ENCODE peak calls at places on chromosomes 12 and 14, in ten cellular contexts. I is tibial nerve, K is IMR-90, M is body of pancreas, Y is brain microvascular endothelial cell, Z is kidney epithelial cell, T is endodermal cell, B is A549, E is psoas muscle, S is dorsolateral prefrontal cortex. D is an unnamed sample.

GRCh38 chr14:68506645-68507405 is 286.0 kb downstream of the ZFP36L1 start:
- DNase-seq in M (peak; percentile 52), K (no peak), I (no peak), E (no peak), Z (peak; percentile 38), Y (no peak), B (no peak), S (no peak), T (peak; percentile 16), D (peak; percentile 47)

GRCh38 chr12:13179159-13180074 is 17.1 kb upstream of the EMP1 start:
- DNase-seq in Z (no peak), Y (peak; percentile 51), I (no peak), E (peak; percentile 68), B (peak; percentile 33), T (peak; percentile 90), S (peak; percentile 63), K (peak; percentile 37), M (peak; percentile 60), D (peak; percentile 35)

GRCh38 chr12:52390739-52391617 is 5.5 kb upstream of the KRT84 start:
- DNase-seq in K (peak; percentile 13), M (no peak), Z (no peak), I (no peak), B (peak; percentile 62), E (no peak), Y (peak; percentile 32), S (no peak), T (peak; percentile 90), D (no peak)

GRCh38 chr12:57158665-57159064 is 11.2 kb upstream of the LRP1-AS start:
- DNase-seq in M (no peak), S (no peak), E (no peak), K (no peak), Z (no peak), B (no peak), T (no peak), I (no peak), Y (no peak), D (no peak)

GRCh38 chr14:73888460-73888725 is 1.7 kb downstream of the ZNF410 start:
- DNase-seq in Y (no peak), K (no peak), B (no peak), Z (no peak), S (no peak), I (no peak), M (no peak), E (no peak), T (no peak), D (no peak)

GRCh38 chr14:71266994-71267636 is 359.9 kb downstream of the PCNX1 start:
- DNase-seq in T (no peak), Y (peak; percentile 41), E (no peak), K (peak; percentile 81), B (no peak), Z (no peak), I (no peak), M (no peak), S (no peak), D (no peak)

GRCh38 chr12:106096376-106096775 is 42.4 kb downstream of the NUAK1 start:
- DNase-seq in B (no peak), S (no peak), I (peak; percentile 82), T (peak; percentile 41), M (peak; percentile 36), Z (no peak), Y (no peak), E (peak; percentile 72), K (no peak), D (no peak)

GRCh38 chr14:100443643-100444042 is 120.5 kb downstream of the SLC25A47 start:
- DNase-seq in K (peak; percentile 41), S (no peak), M (no peak), T (no peak), Z (no peak), E (no peak), Y (peak; percentile 33), I (no peak), B (no peak), D (no peak)

GRCh38 chr14:50319293-50319692 is 7.2 kb downstream of the DMAC2L start:
- DNase-seq in K (peak; percentile 46), T (no peak), S (no peak), I (no peak), B (no peak), M (no peak), Z (no peak), Y (peak; percentile 22), E (no peak), D (no peak)

GRCh38 chr14:23478109-23478698 is 8.7 kb downstream of the NGDN start:
- DNase-seq in T (peak; percentile 72), Z (peak; percentile 23), S (peak; percentile 49), E (peak; percentile 64), K (peak; percentile 74), Y (peak; percentile 65), B (peak; percentile 54), I (peak; percentile 74), M (peak; percentile 58), D (peak; percentile 51)

GRCh38 chr12:6069452-6070093 is 54.9 kb downstream of the VWF start:
- DNase-seq in M (no peak), S (peak; percentile 46), T (no peak), I (peak; percentile 32), B (no peak), Y (peak; percentile 92), E (no peak), K (peak; percentile 96), Z (no peak), D (peak; percentile 45)

GRCh38 chr12:50740307-50740706 is 23.6 kb upstream of the ATF1 start:
- DNase-seq in B (no peak), M (no peak), I (no peak), T (no peak), E (no peak), Z (no peak), Y (no peak), S (no peak), K (no peak), D (no peak)

GRCh38 chr12:45379261-45379660 is 163.4 kb downstream of the ANO6 start:
- DNase-seq in Z (no peak), S (no peak), E (no peak), Y (peak; percentile 80), I (no peak), T (no peak), B (no peak), K (peak; percentile 50), M (no peak), D (no peak)

GRCh38 chr12:108801736-108802665 is 55.4 kb downstream of the SSH1 start:
- DNase-seq in E (peak; percentile 85), I (peak; percentile 76), S (peak; percentile 26), T (peak; percentile 96), M (no peak), B (no peak), Z (peak; percentile 86), Y (peak; percentile 86), K (peak; percentile 83), D (no peak)

GRCh38 chr14:106268013-106268727 is 741.8 kb downstream of the TMEM121 start:
- DNase-seq in Y (no peak), E (no peak), K (no peak), B (no peak), M (no peak), I (no peak), S (no peak), T (no peak), Z (no peak), D (no peak)

GRCh38 chr14:58297762-58298476 is 436 bp upstream of the ARID4A start:
- DNase-seq in I (peak; percentile 96), Z (peak; percentile 100), M (peak; percentile 98), K (peak; percentile 100), T (peak; percentile 99), S (peak; percentile 99), Y (peak; percentile 100), B (peak; percentile 99), E (peak; percentile 99), D (peak; percentile 99)
- TF ChIP-seq CTCF in I (peak; percentile 81), Z (no peak), M (no peak), K (no peak), T (no peak), S (peak; percentile 13), Y (no peak), B (no peak), E (peak; percentile 4), D (no peak)

DNA sequence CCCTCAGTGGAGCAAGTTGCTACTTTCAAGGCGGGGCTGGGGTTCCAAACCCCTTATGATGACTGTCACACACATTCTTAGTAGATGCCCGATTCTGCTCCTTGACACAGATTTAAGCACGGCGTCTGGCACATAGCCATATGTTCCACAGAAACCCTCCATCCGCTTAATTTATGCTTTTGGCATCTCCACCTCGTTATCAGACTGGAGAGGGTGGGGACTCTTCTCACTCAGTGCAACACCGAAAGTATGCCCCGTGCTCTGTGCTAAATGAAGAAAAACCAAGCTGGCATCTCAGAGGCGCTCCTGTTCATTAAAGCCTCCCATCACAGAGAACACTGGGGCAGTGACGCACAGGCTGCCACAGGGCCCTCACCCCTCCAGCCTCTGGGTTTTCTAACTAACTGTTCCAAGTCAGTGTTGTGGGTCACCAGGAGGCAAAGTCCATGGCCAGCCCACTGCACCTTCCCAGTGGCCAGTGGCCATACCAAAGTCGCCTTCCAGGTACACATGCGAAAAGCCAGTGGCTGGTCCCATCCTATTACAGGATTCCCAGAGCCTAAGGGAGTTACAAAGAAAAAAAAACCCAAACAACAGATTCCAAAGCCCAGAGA is 27.3 kb downstream of the CCDC88C start:
- DNase-seq in B (no peak), K (no peak), E (no peak), Z (no peak), I (no peak), T (no peak), S (no peak), M (no peak), Y (no peak), D (no peak)
- H3K4me3 ChIP-seq in B (no peak overlapping the region), K (no peak overlapping the region), E (no peak overlapping the region), Z (no peak overlapping the region), I (no peak overlapping the region), T (no peak overlapping the region), S (no peak overlapping the region), M (no peak overlapping the region), Y (no peak overlapping the region), D (no peak overlapping the region)

GRCh38 chr14:36646664-36647416 is 14.8 kb upstream of the PAX9 start:
- DNase-seq in M (no peak), E (peak; percentile 70), Z (no peak), B (no peak), S (no peak), T (peak; percentile 83), I (no peak), Y (no peak), K (no peak), D (no peak)
- TF ChIP-seq CTCF in M (peak; percentile 9), E (no peak), Z (peak; percentile 3), B (no peak), S (no peak), T (peak; percentile 67), I (peak; percentile 55), Y (no peak), K (peak; percentile 19), D (no peak)

GRCh38 chr12:47717046-47717442 is 8.2 kb downstream of the ENDOU start:
- DNase-seq in Z (no peak), E (no peak), T (no peak), Y (no peak), M (no peak), B (no peak), K (no peak), S (no peak), I (no peak), D (peak; percentile 27)
- H3K4me3 ChIP-seq in Z (no peak overlapping the region), E (no peak overlapping the region), T (no peak overlapping the region), Y (no peak overlapping the region), M (no peak overlapping the region), B (no peak overlapping the region), K (no peak overlapping the region), S (no peak overlapping the region), I (no peak overlapping the region), D (no peak overlapping the region)

DNA sequence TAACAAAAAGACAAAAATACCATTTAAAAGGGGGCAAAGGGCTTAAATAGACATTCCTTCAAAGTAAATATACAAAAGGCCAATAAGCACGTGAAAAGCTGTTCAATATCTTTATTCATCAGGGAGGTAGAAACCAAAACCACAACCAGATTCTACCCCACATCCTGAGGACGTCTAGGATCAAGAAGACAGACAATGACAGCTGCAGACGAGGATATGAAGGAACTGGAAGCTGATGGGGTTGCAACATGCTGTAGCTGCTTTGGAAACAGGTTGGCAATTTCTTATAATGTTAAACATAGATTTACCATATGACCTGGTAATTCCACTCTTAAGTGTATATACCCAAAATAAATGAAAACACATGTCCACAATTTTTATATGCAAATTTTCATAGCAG is 85.1 kb upstream of the C14orf180 start:
- DNase-seq in T (no peak), M (no peak), E (no peak), Z (no peak), S (no peak), I (no peak), B (no peak), K (no peak), Y (no peak), D (no peak)
- TF ChIP-seq CTCF in T (no peak), M (no peak), E (no peak), Z (no peak), S (no peak), I (no peak), B (no peak), K (no peak), Y (no peak), D (no peak)